ENCODE peak calls at places on chromosomes 4 and X, in five cellular contexts. K is neural progenitor cell, B is mesendoderm, M is tibial artery, T is aorta. J is an unnamed sample.

GRCh38 chrX:73922856-73923429 is 359.9 kb downstream of the CHIC1 start:
- DNase-seq in K (no peak), B (no peak), M (no peak), T (no peak), J (no peak)

GRCh38 chr4:125891597-125892258 is 577.0 kb downstream of the FAT4 start:
- DNase-seq in K (no peak), B (no peak), M (no peak), T (no peak), J (no peak)

GRCh38 chrX:24019448-24019847 is 7.5 kb downstream of the KLHL15 start:
- DNase-seq in K (no peak), B (no peak), M (no peak), T (no peak), J (no peak)

GRCh38 chrX:124256209-124256608 is 76.3 kb upstream of the TEX13D start:
- DNase-seq in K (no peak), B (no peak), M (no peak), T (no peak), J (no peak)

GRCh38 chr4:176443117-176443516 is 123.4 kb downstream of the SPCS3 start:
- DNase-seq in K (no peak), B (no peak), M (no peak), T (no peak), J (no peak)

GRCh38 chr4:2931765-2932560 is 31.2 kb downstream of the NOP14 start:
- DNase-seq in K (no peak), B (no peak), M (peak), T (peak), J (no peak)

GRCh38 chr4:83335691-83336090 is 1.0 kb upstream of the HPSE start:
- DNase-seq in K (no peak), B (no peak), M (no peak), T (no peak), J (no peak)

GRCh38 chrX:19544693-19545305 is 29.5 kb upstream of the MAP3K15 start:
- DNase-seq in K (peak), B (peak), M (peak), T (no peak), J (no peak)

GRCh38 chr4:7234355-7235029 is 42.2 kb downstream of the SORCS2 start:
- DNase-seq in K (no peak), B (no peak), M (no peak), T (no peak), J (no peak)

GRCh38 chr4:107853444-107854325 is 29.0 kb downstream of the SGMS2 start:
- DNase-seq in K (no peak), B (no peak), M (no peak), T (no peak), J (no peak)
- H3K27ac ChIP-seq in K (no peak), B (no peak), M (no peak), T (no peak), J (no peak)

GRCh38 chr4:53500552-53500951 is 90.7 kb downstream of the LNX1 start:
- DNase-seq in K (no peak), B (no peak), M (no peak), T (no peak), J (no peak)

GRCh38 chr4:53497446-53498069 is 93.7 kb downstream of the LNX1 start:
- DNase-seq in K (peak), B (no peak), M (peak), T (no peak), J (no peak)

GRCh38 chr4:53501561-53501960 is 89.7 kb downstream of the LNX1 start:
- DNase-seq in K (no peak), B (no peak), M (no peak), T (no peak), J (no peak)

GRCh38 chr4:53499791-53500190 is 91.5 kb downstream of the LNX1 start:
- DNase-seq in K (no peak), B (no peak), M (no peak), T (no peak), J (no peak)

DNA sequence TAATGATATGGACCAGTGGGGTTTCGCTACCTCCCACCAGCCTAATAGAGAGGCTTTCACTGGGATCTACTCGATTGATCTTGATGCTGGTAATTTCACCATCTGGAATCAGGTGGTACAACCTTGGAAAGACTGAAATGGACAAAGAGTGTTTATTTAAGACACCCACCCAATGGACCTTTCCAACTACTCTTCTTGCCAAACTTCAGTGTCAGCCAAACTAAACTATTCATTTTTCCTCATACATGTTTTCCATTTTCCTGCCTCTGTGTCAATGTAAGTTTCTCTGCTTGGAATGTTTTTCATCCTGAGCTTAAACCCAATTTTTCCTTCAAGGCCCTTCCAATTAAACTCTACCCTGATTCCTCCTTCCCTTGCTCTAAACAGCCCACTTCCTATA is 92.6 kb downstream of the LNX1 start:
- DNase-seq in K (no peak), B (no peak), M (no peak), T (no peak), J (no peak)
- H3K27ac ChIP-seq in K (no peak), B (no peak), M (peak), T (no peak), J (no peak)

GRCh38 chrX:119688856-119689455 is 4.0 kb downstream of the SEPTIN6 start:
- DNase-seq in K (no peak), B (no peak), M (no peak), T (no peak), J (no peak)
- H3K27ac ChIP-seq in K (no peak), B (no peak), M (no peak), T (no peak), J (no peak)

GRCh38 chr4:101184668-101185067 is 162.7 kb downstream of the PPP3CA start:
- DNase-seq in K (peak), B (no peak), M (no peak), T (no peak), J (no peak)

GRCh38 chr4:101186558-101187184 is 160.7 kb downstream of the PPP3CA start:
- DNase-seq in K (no peak), B (no peak), M (no peak), T (no peak), J (no peak)

GRCh38 chr4:101183224-101183623 is 164.1 kb downstream of the PPP3CA start:
- DNase-seq in K (no peak), B (no peak), M (no peak), T (no peak), J (no peak)

GRCh38 chr4:101187837-101188236 is 159.5 kb downstream of the PPP3CA start:
- DNase-seq in K (no peak), B (no peak), M (no peak), T (no peak), J (no peak)

GRCh38 chr4:101183658-101184373 is 163.5 kb downstream of the PPP3CA start:
- DNase-seq in K (no peak), B (no peak), M (no peak), T (no peak), J (no peak)
- H3K27ac ChIP-seq in K (no peak), B (no peak), M (no peak), T (no peak), J (no peak)

GRCh38 chr4:88411491-88412101 is 32.9 kb downstream of the HERC6 start:
- DNase-seq in K (no peak), B (no peak), M (no peak), T (no peak), J (no peak)
- H3K27ac ChIP-seq in K (no peak), B (no peak), M (no peak), T (no peak), J (no peak)

DNA sequence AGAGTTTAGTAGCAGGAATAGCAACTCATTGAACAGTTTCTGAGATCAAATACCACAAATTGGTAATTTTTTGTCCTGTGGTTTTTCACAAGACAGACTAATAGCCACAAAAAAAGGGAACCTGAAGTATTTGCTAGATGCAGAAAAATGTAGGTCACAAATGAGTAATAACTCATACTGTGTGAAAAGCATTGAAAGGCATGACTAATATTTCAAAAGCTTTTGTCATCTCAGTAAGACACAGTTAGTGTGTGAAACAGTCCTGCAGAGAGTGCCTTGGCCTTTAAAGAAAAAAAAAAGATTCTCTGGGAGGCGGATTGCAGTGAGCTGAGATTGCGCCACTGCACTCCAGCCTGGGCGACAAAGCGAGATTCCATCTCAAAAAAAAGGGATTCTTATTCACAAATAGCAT is 31.4 kb upstream of the SLC25A31 start:
- DNase-seq in K (no peak), B (no peak), M (no peak), T (no peak), J (no peak)
- H3K27ac ChIP-seq in K (no peak), B (no peak), M (no peak), T (no peak), J (no peak)

DNA sequence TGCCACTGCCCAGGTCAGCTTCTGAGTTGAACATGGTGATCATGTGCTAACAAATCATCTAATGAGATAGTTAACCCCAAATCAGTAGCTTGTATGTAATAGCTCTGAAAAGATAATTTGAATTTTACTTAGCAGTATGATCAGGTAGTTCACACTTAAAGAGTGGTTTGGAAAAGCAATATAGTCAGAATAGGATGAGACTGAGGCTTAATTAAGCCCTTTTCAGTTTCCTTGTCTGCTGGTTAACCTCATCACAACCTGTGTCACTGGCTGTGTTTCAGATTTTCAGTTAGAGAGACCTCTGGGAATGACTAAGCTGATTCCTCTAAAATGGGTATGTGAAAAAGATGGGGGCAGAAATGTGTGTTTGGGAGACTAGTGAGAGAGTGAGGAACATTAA is 38.1 kb downstream of the GPR174 start:
- DNase-seq in K (no peak), B (no peak), M (no peak), T (no peak), J (no peak)
- H3K27ac ChIP-seq in K (no peak), B (no peak), M (no peak), T (no peak), J (no peak)

GRCh38 chr4:36241771-36242170 is 2.5 kb downstream of the ARAP2 start:
- DNase-seq in K (no peak), B (no peak), M (no peak), T (no peak), J (no peak)
- H3K27ac ChIP-seq in K (no peak), B (no peak), M (no peak), T (no peak), J (peak)